ENCODE peak calls at places on chromosomes 6 and 20, in five cellular contexts. K, M, A, H and J are unnamed samples.

GRCh38 chr20:23637282-23638221 is at the start of gene CST3:
- DNase-seq in K (peak; percentile 82), A (peak; percentile 87), H (peak; percentile 92), M (peak; percentile 68), J (no peak)

GRCh38 chr20:11844691-11845090 is 73.0 kb upstream of the BTBD3 start:
- DNase-seq in M (no peak), A (no peak), K (no peak), H (no peak), J (no peak)

GRCh38 chr20:36463212-36464061 is 77.9 kb upstream of the MYL9 start:
- DNase-seq in K (no peak), M (no peak), A (no peak), H (no peak), J (no peak)

GRCh38 chr6:156884306-156884705 is 107.1 kb downstream of the ARID1B start:
- DNase-seq in K (no peak), H (no peak), M (no peak), A (no peak), J (no peak)

GRCh38 chr6:107574856-107575255 is 84.9 kb downstream of the SOBP start:
- DNase-seq in M (no peak), K (no peak), H (no peak), A (no peak), J (no peak)

GRCh38 chr20:37518606-37519507 is 2.2 kb upstream of the NNAT start:
- DNase-seq in H (no peak), M (no peak), A (no peak), K (no peak), J (no peak)

GRCh38 chr6:4133941-4134838 is 1.2 kb downstream of the ECI2 start:
- DNase-seq in M (no peak), K (peak; percentile 55), A (peak; percentile 57), H (peak; percentile 41), J (no peak)

GRCh38 chr6:38350882-38351281 is 288.8 kb downstream of the BTBD9 start:
- DNase-seq in H (no peak), M (no peak), A (no peak), K (peak; percentile 22), J (no peak)

GRCh38 chr6:136994782-136995181 is 50.0 kb downstream of the IL20RA start:
- DNase-seq in A (peak; percentile 57), M (no peak), H (no peak), K (no peak), J (no peak)

GRCh38 chr6:43428874-43429273 is 1.5 kb downstream of the ABCC10 start:
- DNase-seq in A (no peak), K (no peak), H (no peak), M (no peak), J (no peak)

GRCh38 chr20:38242848-38243449 is 17.6 kb downstream of the KIAA1755 start:
- DNase-seq in K (peak; percentile 55), A (peak; percentile 31), M (peak; percentile 48), H (peak; percentile 71), J (no peak)

GRCh38 chr6:10412948-10413849 is 1.7 kb downstream of the TFAP2A start:
- DNase-seq in K (peak; percentile 68), A (no peak), H (no peak), M (no peak), J (no peak)

GRCh38 chr6:82507112-82507511 is 143.5 kb downstream of the TPBG start:
- DNase-seq in A (no peak), M (no peak), H (no peak), K (no peak), J (peak; percentile 21)

GRCh38 chr6:43396408-43397149 is 27.1 kb upstream of the ZNF318 start:
- DNase-seq in M (no peak), A (no peak), H (no peak), K (peak; percentile 29), J (no peak)

GRCh38 chr6:105616521-105616920 is 213.6 kb upstream of the PREP start:
- DNase-seq in H (no peak), K (no peak), M (no peak), A (no peak), J (no peak)

GRCh38 chr6:136226674-136227377 is 23.3 kb downstream of the MTFR2 start:
- DNase-seq in H (peak; percentile 51), A (peak; percentile 33), K (no peak), M (no peak), J (no peak)

GRCh38 chr20:49821850-49822249 is 9.2 kb downstream of the SLC9A8 start:
- DNase-seq in K (no peak), A (no peak), H (no peak), M (no peak), J (no peak)

GRCh38 chr20:15976047-15976731 is 597.1 kb downstream of the KIF16B start:
- DNase-seq in A (no peak), K (peak; percentile 85), M (no peak), H (no peak), J (no peak)

GRCh38 chr20:32566379-32567374 is 18.5 kb downstream of the NOL4L start:
- DNase-seq in A (no peak), K (no peak), H (no peak), M (no peak), J (no peak)

DNA sequence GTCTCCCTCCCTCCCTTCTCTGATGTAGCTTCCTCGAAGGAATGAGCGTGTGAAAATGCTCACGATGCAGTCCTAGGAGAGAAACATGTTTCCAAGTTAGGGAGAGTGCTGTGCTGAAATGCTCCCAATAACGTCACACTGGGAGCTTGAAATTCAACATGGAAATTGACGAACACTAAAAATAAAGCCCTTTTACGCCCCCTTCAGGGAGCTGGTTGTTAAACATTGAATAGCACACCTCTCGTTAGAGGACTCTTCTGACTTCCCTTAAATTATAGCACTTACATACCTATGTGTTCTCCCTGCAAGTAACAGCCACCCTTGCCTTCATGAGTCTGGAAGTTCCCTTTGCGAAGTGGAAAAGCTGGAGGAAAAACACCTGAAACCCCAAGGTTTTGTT is 88.6 kb downstream of the BFSP1 start:
- DNase-seq in K (peak; percentile 86), M (peak; percentile 32), A (peak; percentile 36), H (no peak), J (no peak)
- TF ChIP-seq CTCF in K (peak; percentile 67), M (peak; percentile 30), A (peak; percentile 27), H (peak; percentile 34), J (no peak)

GRCh38 chr6:116536216-116536621 is 9.3 kb downstream of the TRAPPC3L start:
- DNase-seq in K (peak; percentile 90), M (peak; percentile 64), A (peak; percentile 73), H (peak; percentile 45), J (no peak)
- TF ChIP-seq REST in K (no peak), M (no peak), A (no peak), H (no peak), J (no peak)

GRCh38 chr6:31114540-31114876 is at the start of gene PSORS1C1:
- DNase-seq in K (peak; percentile 24), H (no peak), M (peak; percentile 90), A (peak; percentile 49), J (no peak)

GRCh38 chr6:31114970-31115849 is 610 bp downstream of the PSORS1C1 start:
- DNase-seq in H (no peak), A (peak; percentile 25), K (peak; percentile 70), M (peak; percentile 58), J (no peak)

GRCh38 chr6:31112478-31112877 is at the start of gene C6orf15:
- DNase-seq in M (no peak), K (no peak), H (no peak), A (no peak), J (no peak)

GRCh38 chr6:31115941-31116560 is 1.5 kb downstream of the PSORS1C1 start:
- DNase-seq in H (no peak), K (no peak), M (no peak), A (no peak), J (no peak)

DNA sequence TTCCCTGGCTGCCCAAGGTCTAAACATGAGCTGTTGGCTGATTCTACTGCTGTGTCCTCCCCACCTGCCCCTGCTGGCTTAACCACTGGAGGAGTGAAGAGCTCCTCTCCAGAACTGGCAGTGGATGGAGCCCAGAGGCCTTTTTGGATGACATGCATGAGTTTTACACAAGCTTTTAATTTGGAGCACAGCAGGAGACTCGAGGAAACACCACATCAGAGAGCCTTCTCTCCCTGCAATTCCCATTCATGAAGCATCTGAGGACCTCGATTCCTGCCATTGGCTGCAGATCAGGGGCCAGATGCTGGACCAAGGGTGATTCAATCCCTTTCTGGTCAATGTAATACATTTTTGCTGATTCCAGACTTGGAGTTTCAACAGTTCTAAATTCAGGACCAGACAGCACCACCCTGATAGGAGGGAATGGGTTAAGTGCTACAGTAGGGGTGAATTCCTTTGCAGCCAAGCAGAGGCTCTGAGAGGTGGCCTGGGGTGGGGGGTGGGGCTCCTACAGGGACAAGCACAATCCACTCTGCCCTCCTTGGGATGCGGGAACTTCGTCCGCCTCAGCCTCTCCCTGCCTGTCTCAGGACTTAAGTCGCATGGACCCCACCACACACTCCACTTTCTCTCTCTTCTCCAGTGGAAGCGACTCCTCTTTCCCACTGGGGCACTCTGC is 600 bp upstream of the PSORS1C1 start:
- DNase-seq in A (no peak), M (no peak), H (no peak), K (no peak), J (no peak)
- TF ChIP-seq CTCF in A (no peak), M (no peak), H (no peak), K (no peak), J (no peak)

GRCh38 chr6:133159269-133159795 is 81.8 kb upstream of the EYA4 start:
- DNase-seq in K (no peak), H (no peak), M (no peak), A (no peak), J (no peak)
- TF ChIP-seq REST in K (no peak), H (no peak), M (no peak), A (no peak), J (no peak)

GRCh38 chr6:67219336-67219735 is 1415.7 kb upstream of the ADGRB3 start:
- DNase-seq in K (no peak), A (no peak), M (no peak), H (no peak), J (no peak)

GRCh38 chr6:67221226-67221625 is 1413.9 kb upstream of the ADGRB3 start:
- DNase-seq in H (no peak), A (no peak), K (no peak), M (no peak), J (no peak)

GRCh38 chr6:67224989-67225388 is 1410.1 kb upstream of the ADGRB3 start:
- DNase-seq in K (no peak), M (no peak), A (no peak), H (no peak), J (no peak)
- TF ChIP-seq CTCF in K (no peak), M (no peak), A (no peak), H (no peak), J (no peak)